ENCODE peak calls at places on chromosomes 13 and 19, in seven cellular contexts. T, I, B, A, V, D and R are unnamed samples.

GRCh38 chr13:54373211-54373610 is 1344.6 kb downstream of the OLFM4 start:
- DNase-seq in B (no peak), T (no peak), V (no peak), D (peak), I (no peak), A (no peak), R (no peak)

GRCh38 chr13:94329754-94330551 is 149.5 kb downstream of the DCT start:
- DNase-seq in A (peak), I (no peak), D (no peak), V (no peak), T (peak), B (no peak), R (peak)

GRCh38 chr13:33125821-33126570 is 109.8 kb downstream of the KL start:
- DNase-seq in B (no peak), V (no peak), I (no peak), T (peak), D (peak), A (peak), R (peak)

GRCh38 chr19:23262892-23263291 is 12.7 kb upstream of the ZNF724 start:
- DNase-seq in I (no peak), T (no peak), D (no peak), A (no peak), B (no peak), V (no peak), R (no peak)

GRCh38 chr19:51719251-51719901 is 4.4 kb downstream of the HAS1 start:
- DNase-seq in D (peak), B (no peak), T (no peak), I (no peak), A (no peak), V (no peak), R (no peak)

GRCh38 chr13:76991432-76991795 is 467 bp upstream of the CLN5 start:
- DNase-seq in D (peak), A (no peak), V (no peak), T (no peak), I (no peak), B (no peak), R (no peak)

GRCh38 chr19:10112895-10113591 is 1.6 kb downstream of the P2RY11 start:
- DNase-seq in V (peak), D (peak), A (no peak), B (peak), T (peak), I (peak), R (no peak)

GRCh38 chr19:44757735-44758505 is 9.4 kb downstream of the BCL3 start:
- DNase-seq in B (peak), I (no peak), D (peak), V (no peak), T (no peak), A (no peak), R (no peak)

GRCh38 chr13:70390064-70390463 is 281.8 kb upstream of the KLHL1 start:
- DNase-seq in D (no peak), V (no peak), T (no peak), A (no peak), B (no peak), I (no peak), R (no peak)

GRCh38 chr19:40666803-40667438 is 23.5 kb downstream of the NUMBL start:
- DNase-seq in D (no peak), V (no peak), A (no peak), I (no peak), B (no peak), T (no peak), R (no peak)

GRCh38 chr19:11446652-11447301 is 11.3 kb downstream of the PRKCSH start:
- DNase-seq in T (peak), V (peak), A (no peak), D (peak), B (peak), I (peak), R (no peak)

GRCh38 chr19:58035863-58036262 is 2.0 kb downstream of the ZSCAN1 start:
- DNase-seq in V (no peak), T (no peak), I (no peak), B (no peak), D (no peak), A (no peak), R (no peak)

GRCh38 chr19:55289117-55289796 is 5.5 kb downstream of the BRSK1 start:
- DNase-seq in I (no peak), V (no peak), D (no peak), A (no peak), T (peak), B (no peak), R (no peak)

GRCh38 chr19:39916851-39917396 is 17.5 kb downstream of the FCGBP start:
- DNase-seq in B (no peak), T (no peak), I (peak), A (no peak), V (peak), D (no peak), R (no peak)

GRCh38 chr13:48562296-48563066 is 29.6 kb upstream of the RCBTB2 start:
- DNase-seq in I (peak), T (no peak), V (peak), D (no peak), B (no peak), A (no peak), R (no peak)

GRCh38 chr13:48559638-48560320 is 26.9 kb upstream of the RCBTB2 start:
- DNase-seq in V (no peak), T (no peak), I (no peak), D (no peak), A (no peak), B (no peak), R (peak)

GRCh38 chr13:48560657-48561337 is 27.9 kb upstream of the RCBTB2 start:
- DNase-seq in D (no peak), A (no peak), V (no peak), T (no peak), B (no peak), I (no peak), R (no peak)

GRCh38 chr13:48563611-48564010 is 30.7 kb upstream of the RCBTB2 start:
- DNase-seq in I (no peak), A (no peak), B (no peak), D (no peak), T (no peak), V (no peak), R (no peak)

DNA sequence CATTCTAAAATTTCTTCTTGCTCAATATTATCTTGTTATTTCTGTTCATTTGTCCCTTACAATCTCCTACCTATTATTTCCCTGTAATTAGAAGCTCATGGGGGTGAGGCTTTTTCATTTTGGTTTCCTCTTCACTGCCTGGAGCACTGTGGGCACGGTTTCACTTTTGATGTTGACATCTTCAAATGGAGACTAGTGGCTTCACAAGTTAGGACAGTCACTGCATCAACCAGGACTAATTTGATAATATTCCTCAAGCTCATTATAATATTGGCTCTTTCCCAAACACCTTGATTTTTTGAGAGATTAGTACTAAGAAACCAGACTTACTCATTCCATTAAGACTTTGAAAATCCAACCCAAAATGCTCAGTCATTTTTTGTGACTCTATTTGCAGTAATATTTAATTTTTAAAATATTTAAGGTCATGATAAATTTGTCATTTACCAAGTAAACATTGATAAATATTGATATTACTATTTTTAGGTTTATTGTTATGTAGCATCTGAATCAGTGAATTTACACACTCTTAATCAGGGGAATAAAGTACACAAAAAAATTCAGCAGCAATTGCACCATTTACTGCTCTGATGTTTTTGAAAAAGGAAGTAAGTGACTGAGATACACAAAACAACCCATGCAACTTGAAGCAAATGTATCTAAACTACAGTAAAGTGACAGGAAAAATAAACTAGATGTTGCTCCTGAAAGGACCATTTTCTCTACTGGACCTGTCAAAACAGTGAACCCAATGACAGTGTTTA is 28.8 kb upstream of the RCBTB2 start:
- DNase-seq in A (no peak), T (no peak), V (peak), B (no peak), D (no peak), I (peak), R (no peak)
- H3K27ac ChIP-seq in A (no peak), T (no peak), V (peak), B (no peak), D (no peak), I (no peak), R (no peak)

GRCh38 chr13:111424134-111424533 is 103.7 kb downstream of the TEX29 start:
- DNase-seq in T (no peak), A (no peak), I (no peak), V (no peak), B (no peak), D (no peak), R (no peak)

GRCh38 chr13:111420113-111420876 is 99.9 kb downstream of the TEX29 start:
- DNase-seq in B (peak), T (no peak), V (no peak), D (no peak), A (no peak), I (no peak), R (no peak)

GRCh38 chr13:111423168-111423785 is 102.8 kb downstream of the TEX29 start:
- DNase-seq in I (no peak), A (no peak), V (no peak), D (no peak), B (no peak), T (no peak), R (no peak)

GRCh38 chr13:111421216-111421615 is 100.8 kb downstream of the TEX29 start:
- DNase-seq in D (no peak), B (peak), T (no peak), V (no peak), A (no peak), I (no peak), R (no peak)

GRCh38 chr13:111422352-111422751 is 101.9 kb downstream of the TEX29 start:
- DNase-seq in T (no peak), B (peak), I (no peak), V (no peak), D (no peak), A (no peak), R (no peak)
- H3K27ac ChIP-seq in T (no peak), B (no peak), I (no peak), V (no peak), D (no peak), A (no peak), R (no peak)

GRCh38 chr13:31775148-31775547 is 35.8 kb downstream of the RXFP2 start:
- DNase-seq in D (no peak), V (no peak), B (no peak), I (no peak), T (no peak), A (no peak), R (no peak)
- H3K27ac ChIP-seq in D (no peak), V (no peak), B (peak), I (no peak), T (no peak), A (no peak), R (no peak)

GRCh38 chr13:113152894-113153809 is 5.3 kb upstream of the PROZ start:
- DNase-seq in V (peak), T (peak), B (no peak), D (peak), I (no peak), A (no peak), R (no peak)
- H3K27ac ChIP-seq in V (no peak), T (peak), B (no peak), D (no peak), I (no peak), A (peak), R (no peak)

GRCh38 chr19:5092444-5092843 is 123.5 kb downstream of the KDM4B start:
- DNase-seq in D (no peak), I (no peak), T (no peak), B (no peak), V (no peak), A (no peak), R (no peak)

GRCh38 chr19:5089283-5089682 is 120.4 kb downstream of the KDM4B start:
- DNase-seq in V (no peak), I (no peak), B (no peak), D (no peak), T (no peak), A (no peak), R (no peak)

GRCh38 chr19:5091576-5092215 is 122.8 kb downstream of the KDM4B start:
- DNase-seq in D (no peak), T (no peak), I (no peak), B (no peak), A (no peak), V (no peak), R (no peak)

GRCh38 chr19:5090780-5091575 is 122.1 kb downstream of the KDM4B start:
- DNase-seq in V (no peak), D (peak), I (no peak), T (no peak), B (no peak), A (no peak), R (no peak)

DNA sequence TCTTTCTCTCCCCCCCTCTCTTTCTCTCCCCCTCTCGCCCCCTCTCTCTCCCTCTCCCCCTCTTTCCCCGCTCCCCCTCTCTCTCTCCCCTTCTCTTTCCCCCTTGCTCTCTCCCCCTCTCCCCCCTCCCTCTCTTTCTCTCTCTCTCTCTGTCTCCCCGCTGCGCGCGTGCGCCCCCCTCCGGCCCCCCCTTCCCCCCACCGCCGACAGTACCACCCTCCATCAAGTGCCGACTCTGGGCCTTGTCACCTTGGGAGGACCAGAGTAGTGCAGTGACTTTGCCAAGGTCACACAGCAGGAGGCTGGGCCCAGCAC is 121.5 kb downstream of the KDM4B start:
- DNase-seq in A (no peak), T (no peak), B (no peak), V (no peak), I (no peak), D (no peak), R (no peak)
- H3K27ac ChIP-seq in A (no peak), T (no peak), B (no peak), V (no peak), I (no peak), D (peak), R (no peak)

DNA sequence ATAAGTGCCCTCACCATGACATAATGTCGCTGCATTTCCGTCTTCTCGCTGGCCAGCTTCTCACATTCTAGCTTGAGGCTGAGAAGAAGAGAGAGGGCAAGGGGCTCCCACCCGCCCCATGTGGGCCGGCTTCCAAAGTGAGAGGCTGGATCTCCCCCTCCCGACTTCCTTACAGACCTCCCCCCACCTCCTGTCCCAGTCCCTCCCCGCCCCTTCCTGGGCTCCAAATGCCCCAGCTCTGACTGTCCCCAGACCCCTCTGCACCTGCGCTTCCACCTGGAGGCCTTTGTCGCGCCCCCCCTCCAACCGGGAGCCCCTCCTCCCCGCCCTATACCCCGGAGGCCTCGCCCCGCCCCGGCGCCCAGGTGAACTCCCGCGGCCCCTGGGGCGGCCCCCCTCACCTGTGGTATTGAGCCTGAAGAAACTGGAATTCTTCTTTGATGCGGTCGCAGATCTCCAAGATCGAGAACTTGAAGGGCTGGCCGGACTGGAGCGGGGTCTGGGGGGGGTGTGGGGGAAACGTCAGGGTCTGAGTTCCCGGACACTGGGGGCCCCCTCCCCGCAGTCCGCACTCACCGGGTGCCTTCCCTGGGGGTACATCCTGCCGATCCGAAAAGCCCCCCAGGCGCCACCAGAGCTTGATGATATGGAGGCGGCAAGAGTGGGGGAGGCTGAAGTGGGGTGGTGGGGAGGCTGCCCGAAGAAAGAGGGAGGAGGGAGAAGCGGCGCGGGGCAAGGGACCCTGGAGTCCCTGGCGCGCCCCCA is 593 bp downstream of the TLE2 start:
- DNase-seq in A (no peak), V (no peak), B (no peak), D (peak), I (no peak), T (no peak), R (no peak)
- H3K27ac ChIP-seq in A (no peak), V (no peak), B (no peak), D (no peak), I (no peak), T (peak), R (no peak)

GRCh38 chr19:50434525-50434924 is 1.8 kb downstream of the MYBPC2 start:
- DNase-seq in V (peak), I (no peak), B (no peak), D (peak), T (no peak), A (no peak), R (no peak)
- H3K27ac ChIP-seq in V (peak), I (no peak), B (no peak), D (no peak), T (no peak), A (no peak), R (no peak)

DNA sequence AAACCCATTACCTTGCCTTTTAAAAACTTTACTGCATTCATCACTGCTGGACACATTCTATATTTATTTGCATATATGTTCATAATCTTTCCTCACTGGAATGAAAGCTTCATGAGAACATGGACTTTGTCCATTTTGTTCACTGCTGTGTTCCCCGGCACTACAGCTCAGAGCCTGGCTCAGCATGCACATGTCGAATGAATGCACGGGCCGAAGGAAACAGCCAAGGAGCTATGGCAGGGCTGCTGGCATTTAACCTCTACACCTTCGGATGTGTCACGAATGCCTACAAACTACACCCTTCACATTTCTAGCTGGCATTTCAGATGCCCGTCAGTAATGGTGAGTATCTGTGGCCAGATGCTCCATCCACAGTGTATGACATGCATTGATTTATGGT is 7.6 kb downstream of the MTIF3 start:
- DNase-seq in V (no peak), B (no peak), A (no peak), I (no peak), D (no peak), T (no peak), R (no peak)
- H3K27ac ChIP-seq in V (no peak), B (no peak), A (no peak), I (no peak), D (no peak), T (no peak), R (no peak)

GRCh38 chr19:2492870-2493269 is 16.9 kb downstream of the GADD45B start:
- DNase-seq in B (no peak), V (no peak), D (no peak), T (no peak), A (no peak), I (no peak), R (no peak)

GRCh38 chr19:2488942-2489731 is 13.2 kb downstream of the GADD45B start:
- DNase-seq in B (peak), I (peak), A (no peak), V (peak), T (peak), D (peak), R (no peak)

GRCh38 chr19:2491130-2491801 is 15.3 kb downstream of the GADD45B start:
- DNase-seq in I (peak), D (no peak), A (no peak), V (peak), T (peak), B (no peak), R (peak)

GRCh38 chr19:2488405-2488941 is 12.5 kb downstream of the GADD45B start:
- DNase-seq in V (no peak), T (no peak), I (no peak), A (no peak), D (no peak), B (no peak), R (no peak)

GRCh38 chr19:2490659-2491058 is 14.7 kb downstream of the GADD45B start:
- DNase-seq in B (no peak), V (peak), T (no peak), A (no peak), I (no peak), D (no peak), R (no peak)
- H3K27ac ChIP-seq in B (no peak), V (peak), T (peak), A (no peak), I (peak), D (no peak), R (peak)

DNA sequence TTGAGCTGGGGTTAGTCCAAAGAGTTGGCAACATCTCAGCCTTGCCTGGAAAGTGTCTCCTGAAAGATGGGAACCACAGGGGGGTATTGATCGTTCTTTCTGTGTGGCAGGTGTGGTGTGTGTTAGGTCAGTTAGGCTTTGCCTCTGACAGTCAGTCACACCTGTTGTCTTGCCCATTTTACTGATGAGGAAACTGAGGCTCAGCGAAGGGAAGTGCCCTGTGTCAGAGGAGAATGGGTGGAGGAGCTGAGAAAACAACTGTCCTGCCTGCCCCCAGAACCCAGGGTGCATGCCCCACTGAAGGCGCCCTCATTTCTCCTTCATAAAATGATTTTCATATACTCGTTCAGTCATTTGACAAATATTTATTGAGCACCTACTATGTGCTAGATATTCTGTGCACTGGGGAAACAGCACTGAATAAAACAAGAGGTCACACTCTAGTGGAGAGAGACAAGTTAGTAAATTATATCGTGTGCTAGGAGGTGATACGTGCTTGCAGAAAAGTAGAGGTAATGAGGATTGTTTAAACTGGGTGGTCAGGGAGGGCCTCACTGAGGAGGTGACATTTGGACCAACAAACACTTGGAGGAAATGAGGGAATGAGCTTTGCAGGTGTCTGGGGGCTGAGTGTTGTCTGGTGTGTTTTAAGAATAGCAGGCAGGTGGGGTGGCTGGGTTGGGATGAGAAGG is 1.6 kb downstream of the FXYD5 start:
- DNase-seq in B (no peak), D (no peak), T (no peak), I (no peak), A (no peak), V (no peak), R (no peak)
- H3K27ac ChIP-seq in B (no peak), D (no peak), T (no peak), I (no peak), A (no peak), V (peak), R (no peak)